ENCODE peak calls at places on chromosomes 16 and 17, in four cellular contexts. F, V, K and S are unnamed samples.

GRCh38 chr17:72563952-72564351 is 443.1 kb downstream of the SOX9 start:
- DNase-seq in K (no peak), F (no peak), V (no peak), S (no peak)

GRCh38 chr17:22694362-22695227 is 1002.3 kb downstream of the KCNJ18 start:
- DNase-seq in V (no peak), F (no peak), K (no peak), S (no peak)

GRCh38 chr17:38592487-38592886 is 13.3 kb downstream of the SRCIN1 start:
- DNase-seq in F (no peak), V (no peak), K (no peak), S (no peak)

GRCh38 chr17:76442341-76443338 is 10.3 kb downstream of the UBE2O start:
- DNase-seq in K (no peak), V (no peak), F (no peak), S (no peak)

GRCh38 chr16:24999856-25000447 is 15.2 kb downstream of the ARHGAP17 start:
- DNase-seq in K (peak; percentile 46), V (no peak), F (no peak), S (no peak)

GRCh38 chr16:85321856-85322271 is 209.6 kb upstream of the CIBAR2 start:
- DNase-seq in F (no peak), K (no peak), V (no peak), S (no peak)

GRCh38 chr17:6392609-6393367 is 42.1 kb downstream of the AIPL1 start:
- DNase-seq in F (no peak), V (no peak), K (no peak), S (no peak)

GRCh38 chr16:3458852-3459361 is 15.4 kb downstream of the NAA60 start:
- DNase-seq in V (no peak), K (peak; percentile 14), F (peak; percentile 31), S (peak; percentile 62)

GRCh38 chr16:51881731-51882130 is 665.2 kb downstream of the TOX3 start:
- DNase-seq in F (no peak), V (no peak), K (no peak), S (no peak)

GRCh38 chr16:15509051-15509592 is 74.7 kb downstream of the BMERB1 start:
- DNase-seq in F (no peak), K (no peak), V (no peak), S (no peak)

GRCh38 chr17:63349478-63350000 is 96.6 kb downstream of the CYB561 start:
- DNase-seq in K (no peak), V (no peak), F (no peak), S (no peak)

GRCh38 chr16:87436225-87437172 is 44.4 kb downstream of the MAP1LC3B start:
- DNase-seq in K (peak; percentile 70), F (no peak), V (peak; percentile 61), S (no peak)

GRCh38 chr17:59165933-59166342 is 10.4 kb downstream of the PRR11 start:
- DNase-seq in K (peak; percentile 78), F (peak; percentile 28), V (peak; percentile 50), S (peak; percentile 55)

GRCh38 chr17:30858556-30859250 is 26.9 kb downstream of the ATAD5 start:
- DNase-seq in K (no peak), F (no peak), V (no peak), S (no peak)

GRCh38 chr16:30644334-30644830 is 6.4 kb upstream of the PRR14 start:
- DNase-seq in V (no peak), K (no peak), F (no peak), S (no peak)

GRCh38 chr17:11980813-11981212 is 16.5 kb downstream of the ZNF18 start:
- DNase-seq in F (no peak), V (no peak), K (no peak), S (no peak)

GRCh38 chr17:64187093-64187895 is 57.4 kb upstream of the ERN1 start:
- DNase-seq in V (no peak), F (no peak), K (no peak), S (no peak)

GRCh38 chr16:4241601-4242270 is at the start of gene SRL:
- DNase-seq in K (no peak), V (no peak), F (no peak), S (no peak)

GRCh38 chr17:44601574-44602372 is 44.5 kb downstream of the FZD2 start:
- DNase-seq in V (no peak), K (no peak), F (no peak), S (no peak)

GRCh38 chr17:40486513-40487370 is 14.7 kb downstream of the TNS4 start:
- DNase-seq in F (no peak), K (no peak), V (no peak), S (no peak)

GRCh38 chr17:42682400-42683384 is at the start of gene CNTNAP1:
- DNase-seq in K (peak; percentile 83), V (peak; percentile 79), F (peak; percentile 60), S (peak; percentile 76)

GRCh38 chr17:32265192-32265895 is at the start of gene RHBDL3:
- DNase-seq in K (peak; percentile 38), V (peak; percentile 58), F (peak; percentile 24), S (no peak)

GRCh38 chr16:2194166-2194834 is 2.1 kb downstream of the CASKIN1 start:
- DNase-seq in F (no peak), V (no peak), K (no peak), S (no peak)

GRCh38 chr16:89073346-89074221 is 20.1 kb upstream of the ACSF3 start:
- DNase-seq in K (no peak), F (no peak), V (no peak), S (no peak)

GRCh38 chr16:48158296-48158695 is 2.5 kb upstream of the ABCC12 start:
- DNase-seq in K (no peak), V (no peak), F (no peak), S (peak; percentile 64)

GRCh38 chr17:36463916-36464764 is 22.3 kb upstream of the ZNHIT3 start:
- DNase-seq in K (peak; percentile 85), V (peak; percentile 71), F (peak; percentile 74), S (peak; percentile 74)

GRCh38 chr16:47320546-47321315 is 140.1 kb downstream of the ITFG1 start:
- DNase-seq in K (no peak), V (no peak), F (no peak), S (no peak)

GRCh38 chr17:66432996-66433556 is 130.7 kb downstream of the PRKCA start:
- DNase-seq in K (no peak), F (no peak), V (no peak), S (no peak)

GRCh38 chr16:23575834-23576233 is 18.3 kb downstream of the UBFD1 start:
- DNase-seq in V (no peak), K (no peak), F (no peak), S (no peak)

GRCh38 chr17:45942284-45942683 is 47.9 kb downstream of the MAPT start:
- DNase-seq in F (no peak), V (peak; percentile 65), K (no peak), S (no peak)

GRCh38 chr16:425082-425718 is at the start of gene RAB11FIP3:
- DNase-seq in F (peak; percentile 88), K (peak; percentile 86), V (peak; percentile 90), S (peak; percentile 96)
- TF ChIP-seq CTCF in F (peak; percentile 32), K (peak; percentile 33), V (no peak), S (no peak)

DNA sequence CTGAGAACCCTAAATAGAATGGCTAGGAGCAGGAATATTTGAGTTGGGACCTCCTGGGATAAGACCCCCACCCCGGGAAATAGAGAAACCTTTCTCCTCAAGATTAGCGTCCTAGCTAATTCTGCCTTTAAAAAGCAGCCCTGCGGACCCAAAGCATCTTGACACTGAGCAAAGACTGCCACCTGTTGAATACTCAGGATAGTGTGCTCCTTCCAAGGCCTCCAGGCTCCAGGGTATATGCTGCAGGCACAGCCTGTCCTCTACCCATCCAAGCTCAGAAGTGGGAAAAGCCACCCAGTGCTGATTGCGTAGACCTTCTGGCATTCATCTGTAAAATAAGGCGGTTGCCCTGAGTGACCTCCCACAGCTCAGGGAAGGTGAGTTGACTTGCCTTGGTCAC is 456.2 kb upstream of the DYNLRB2 start:
- DNase-seq in V (no peak), F (peak; percentile 31), K (peak; percentile 66), S (no peak)
- TF ChIP-seq CTCF in V (no peak), F (peak; percentile 43), K (peak; percentile 23), S (no peak)

GRCh38 chr16:67445441-67445912 is 14.6 kb downstream of the HSD11B2 start:
- DNase-seq in V (no peak), K (no peak), F (no peak), S (no peak)

GRCh38 chr16:67445126-67445426 is 14.2 kb downstream of the HSD11B2 start:
- DNase-seq in V (no peak), F (no peak), K (no peak), S (no peak)

GRCh38 chr16:67447508-67448076 is 16.7 kb downstream of the HSD11B2 start:
- DNase-seq in K (no peak), F (peak; percentile 75), V (no peak), S (peak; percentile 79)

GRCh38 chr16:67446968-67447507 is 16.1 kb downstream of the HSD11B2 start:
- DNase-seq in F (no peak), V (no peak), K (no peak), S (no peak)

DNA sequence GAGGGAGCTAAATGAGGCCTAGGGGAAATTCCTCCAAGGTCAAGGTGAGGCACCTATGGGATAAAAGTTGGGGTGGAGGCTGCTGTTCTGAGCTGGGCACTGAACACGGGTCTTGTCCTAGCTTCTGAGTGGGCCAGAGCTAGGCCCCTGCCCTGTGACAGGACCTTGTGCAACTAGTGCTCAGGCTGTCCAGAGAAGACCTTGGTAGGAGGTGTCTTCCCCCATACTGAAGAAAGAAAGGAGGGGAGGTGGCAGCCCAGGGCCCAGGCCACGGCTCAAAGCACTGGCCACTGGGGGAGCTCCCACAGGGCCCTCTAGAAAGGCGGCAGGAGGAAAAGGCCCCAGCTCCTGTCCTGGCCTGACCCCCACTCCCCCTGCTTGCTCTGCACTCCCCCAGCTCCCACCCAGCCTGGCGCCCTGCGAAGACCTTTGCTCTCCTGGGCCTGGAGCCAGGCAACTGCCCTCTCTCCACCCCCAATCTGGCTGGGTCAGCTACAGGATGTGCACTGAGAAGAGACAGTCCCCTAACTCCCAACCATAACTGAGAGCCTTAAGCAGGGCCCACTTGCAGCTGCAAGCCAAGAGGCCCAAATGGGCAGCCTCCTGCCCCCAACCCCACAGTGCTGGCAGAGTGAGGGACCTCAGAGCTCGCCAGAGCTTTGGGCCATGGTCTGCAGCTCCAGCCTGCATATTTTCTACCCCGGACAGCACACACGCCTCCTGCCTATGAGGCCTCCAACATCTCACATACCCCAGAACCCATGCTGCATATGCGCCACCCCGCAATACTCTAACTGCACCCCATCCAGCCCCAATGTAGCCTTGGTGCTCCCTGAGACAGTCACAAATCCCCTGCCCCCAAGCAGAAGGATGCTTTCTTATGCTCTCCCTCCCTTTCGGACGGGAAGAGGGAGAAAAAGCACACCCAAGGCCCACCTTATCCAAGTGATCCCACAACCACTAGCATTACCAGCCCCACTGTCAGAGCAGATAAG is 15.3 kb downstream of the HSD11B2 start:
- DNase-seq in V (no peak), F (no peak), K (no peak), S (no peak)
- TF ChIP-seq CTCF in V (no peak), F (no peak), K (peak; percentile 24), S (no peak)

GRCh38 chr17:3003401-3004149 is 59.8 kb downstream of the OR1D5 start:
- DNase-seq in K (no peak), F (no peak), V (no peak), S (peak; percentile 69)

GRCh38 chr17:3005696-3006095 is 57.7 kb downstream of the OR1D5 start:
- DNase-seq in F (no peak), V (no peak), K (no peak), S (no peak)

GRCh38 chr17:3004925-3005324 is 58.5 kb downstream of the OR1D5 start:
- DNase-seq in V (no peak), F (no peak), K (no peak), S (no peak)

GRCh38 chr17:3004150-3004801 is 59.1 kb downstream of the OR1D5 start:
- DNase-seq in V (peak; percentile 56), K (peak; percentile 99), F (peak; percentile 77), S (peak; percentile 45)

GRCh38 chr17:3002538-3003301 is 60.7 kb downstream of the OR1D5 start:
- DNase-seq in V (no peak), F (peak; percentile 59), K (no peak), S (peak; percentile 74)
- TF ChIP-seq CTCF in V (no peak), F (no peak), K (no peak), S (no peak)